ENCODE peak calls at places on chromosomes 3 and 15, in six cellular contexts. W, H, D, U, N and Q are unnamed samples.
A peak's percentile ranks its signal among the peaks of the same experiment; 100 is the strongest.

GRCh38 chr15:34038404-34039179 is 412 bp downstream of the AVEN start:
- DNase-seq in H (peak; percentile 88), N (peak; percentile 62), U (peak; percentile 81), D (peak; percentile 83), W (no peak), Q (no peak)

GRCh38 chr3:148211725-148212124 is 486.0 kb upstream of the AGTR1 start:
- DNase-seq in N (no peak), D (no peak), U (no peak), H (no peak), W (peak; percentile 12), Q (no peak)

GRCh38 chr3:188687389-188687788 is 484.4 kb upstream of the TPRG1 start:
- DNase-seq in N (no peak), W (peak; percentile 81), D (no peak), U (no peak), H (no peak), Q (peak; percentile 38)

GRCh38 chr15:89171136-89172072 is 50.0 kb downstream of the RLBP1 start:
- DNase-seq in H (no peak), N (peak; percentile 71), U (no peak), D (no peak), W (no peak), Q (no peak)

GRCh38 chr3:49554639-49555265 is 475 bp downstream of the BSN start:
- DNase-seq in U (no peak), H (peak; percentile 62), N (no peak), D (peak; percentile 70), W (no peak), Q (no peak)

GRCh38 chr3:46269556-46269955 is 27.3 kb downstream of the CCR3 start:
- DNase-seq in U (no peak), H (no peak), D (no peak), W (no peak), N (no peak), Q (no peak)

GRCh38 chr3:51622868-51623267 is 48.2 kb upstream of the TEX264 start:
- DNase-seq in N (no peak), W (no peak), D (no peak), H (no peak), U (no peak), Q (no peak)

GRCh38 chr3:12708584-12709192 is 44.8 kb upstream of the RAF1 start:
- DNase-seq in U (peak; percentile 76), D (peak; percentile 25), W (peak; percentile 71), N (no peak), H (peak; percentile 56), Q (no peak)

GRCh38 chr3:1506090-1506489 is 413.3 kb downstream of the CNTN6 start:
- DNase-seq in N (no peak), U (no peak), D (no peak), H (no peak), W (no peak), Q (no peak)

GRCh38 chr3:36796896-36797295 is 32.5 kb upstream of the DCLK3 start:
- DNase-seq in H (no peak), N (no peak), W (peak; percentile 16), D (no peak), U (no peak), Q (peak; percentile 12)

GRCh38 chr3:123229145-123229544 is 27.4 kb downstream of the SEC22A start:
- DNase-seq in H (no peak), D (no peak), W (no peak), U (no peak), N (no peak), Q (no peak)

GRCh38 chr15:77094397-77095030 is 23.6 kb upstream of the TSPAN3 start:
- DNase-seq in H (no peak), W (no peak), N (no peak), U (no peak), D (no peak), Q (no peak)

GRCh38 chr3:132344666-132345280 is 27.6 kb downstream of the ACP3 start:
- DNase-seq in H (no peak), N (no peak), U (no peak), W (no peak), D (no peak), Q (no peak)

DNA sequence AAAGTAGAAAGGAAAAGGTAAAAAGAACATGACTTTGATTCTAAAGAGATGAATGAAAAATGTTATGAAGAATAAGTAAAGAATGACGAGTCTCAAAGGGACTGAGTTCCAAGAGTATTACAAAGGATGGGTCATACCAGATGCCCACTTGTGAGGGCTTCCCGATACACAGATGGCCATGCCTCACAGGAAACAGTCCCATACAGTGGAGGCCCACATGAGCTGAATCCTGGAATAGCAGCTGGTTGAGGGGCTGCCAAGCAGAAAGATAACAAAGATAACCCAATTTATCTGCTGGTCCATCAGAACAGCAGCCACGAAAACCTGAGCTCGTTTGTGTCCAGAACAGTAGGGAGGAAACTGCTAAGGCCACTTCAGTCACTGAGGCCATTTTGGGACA is 3.7 kb downstream of the SSR3 start:
- DNase-seq in W (no peak), H (no peak), D (no peak), U (no peak), N (no peak), Q (no peak)
- H3K4me3 ChIP-seq in W (no peak overlapping the region), H (no peak overlapping the region), D (no peak overlapping the region), U (peak overlapping the region; percentile 6), N (no peak overlapping the region), Q (no peak overlapping the region)

DNA sequence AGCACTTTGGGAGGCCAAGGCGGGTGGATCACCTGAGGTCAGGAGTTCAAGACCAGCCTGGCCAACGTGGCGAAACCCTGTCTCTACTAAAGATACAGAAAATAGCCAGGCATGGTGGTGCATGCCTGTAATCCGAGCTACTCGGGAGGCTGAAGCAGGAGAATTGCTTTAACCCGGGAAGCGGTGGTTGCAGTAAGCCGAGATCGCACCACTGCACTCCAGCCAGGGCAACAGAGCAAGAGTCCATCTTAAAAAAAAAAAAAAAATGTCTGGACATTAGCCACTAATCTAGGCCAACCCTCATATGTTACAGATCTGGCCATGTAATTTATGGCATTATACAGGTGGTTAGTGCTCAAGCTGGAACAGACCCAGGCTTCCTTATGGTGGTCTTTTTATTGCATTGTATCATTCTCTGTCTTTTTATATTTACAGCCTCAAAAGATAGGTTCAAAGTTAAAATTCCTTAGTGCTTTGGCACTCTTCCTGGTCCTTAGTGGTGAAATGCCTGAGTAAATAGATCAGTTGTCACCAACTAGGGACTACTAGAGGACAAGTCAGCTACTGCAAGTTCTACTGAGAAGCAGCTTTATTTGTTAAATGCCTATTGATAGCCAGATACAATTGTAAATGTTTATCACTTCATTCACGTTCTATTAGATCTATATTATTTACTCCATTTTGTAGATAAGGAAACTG is 16.0 kb downstream of the STARD9 start:
- DNase-seq in D (no peak), N (peak; percentile 29), W (no peak), U (no peak), H (no peak), Q (no peak)
- TF ChIP-seq CTCF in D (no peak), N (no peak), W (peak; percentile 25), U (no peak), H (peak; percentile 23), Q (peak; percentile 18)

GRCh38 chr3:160129459-160130061 is 95.7 kb upstream of the C3orf80 start:
- DNase-seq in W (peak; percentile 82), D (no peak), N (peak; percentile 38), H (no peak), U (no peak), Q (peak; percentile 89)
- H3K4me3 ChIP-seq in W (no peak overlapping the region), D (no peak overlapping the region), N (no peak overlapping the region), H (no peak overlapping the region), U (no peak overlapping the region), Q (no peak overlapping the region)

GRCh38 chr15:31206386-31207174 is 105.1 kb upstream of the TRPM1 start:
- DNase-seq in H (no peak), U (no peak), W (no peak), N (no peak), D (no peak), Q (no peak)
- TF ChIP-seq CTCF in H (no peak), U (no peak), W (no peak), N (peak; percentile 12), D (no peak), Q (no peak)

GRCh38 chr15:40252438-40253178 is 13.7 kb downstream of the PAK6 start:
- DNase-seq in U (no peak), D (peak; percentile 42), W (no peak), H (peak; percentile 31), N (no peak), Q (no peak)

GRCh38 chr15:40253179-40253790 is 14.4 kb downstream of the PAK6 start:
- DNase-seq in D (no peak), H (no peak), U (no peak), N (no peak), W (no peak), Q (no peak)

GRCh38 chr15:40251455-40252140 is 12.7 kb downstream of the PAK6 start:
- DNase-seq in D (no peak), W (no peak), U (no peak), N (no peak), H (no peak), Q (no peak)

GRCh38 chr15:40250771-40251454 is 12.1 kb downstream of the PAK6 start:
- DNase-seq in N (no peak), U (no peak), W (no peak), D (no peak), H (no peak), Q (no peak)

GRCh38 chr15:40252141-40252437 is 13.2 kb downstream of the PAK6 start:
- DNase-seq in W (no peak), D (no peak), U (no peak), H (no peak), N (no peak), Q (no peak)
- H3K4me3 ChIP-seq in W (peak overlapping the region; percentile 44), D (peak overlapping the region; percentile 41), U (peak overlapping the region; percentile 75), H (peak overlapping the region; percentile 78), N (no peak overlapping the region), Q (no peak overlapping the region)

GRCh38 chr15:40843183-40843884 is 514 bp upstream of the SPINT1 start:
- DNase-seq in W (no peak), D (no peak), H (no peak), U (no peak), N (no peak), Q (no peak)
- TF ChIP-seq CTCF in W (no peak), D (no peak), H (no peak), U (no peak), N (no peak), Q (no peak)

GRCh38 chr3:150828997-150829396 is 66.0 kb upstream of the SIAH2 start:
- DNase-seq in H (no peak), U (no peak), D (no peak), N (no peak), W (no peak), Q (no peak)
- H3K4me3 ChIP-seq in H (no peak overlapping the region), U (no peak overlapping the region), D (no peak overlapping the region), N (no peak overlapping the region), W (no peak overlapping the region), Q (no peak overlapping the region)

GRCh38 chr15:52139599-52140462 is 27.3 kb upstream of the BCL2L10 start:
- DNase-seq in H (peak; percentile 72), U (no peak), W (no peak), D (peak; percentile 72), N (peak; percentile 92), Q (no peak)
- TF ChIP-seq CTCF in H (peak; percentile 71), U (peak; percentile 53), W (peak; percentile 91), D (peak; percentile 69), N (peak; percentile 97), Q (peak; percentile 73)

GRCh38 chr3:43106293-43106628 is 382 bp upstream of the POMGNT2 start:
- DNase-seq in W (no peak), H (no peak), D (no peak), N (peak; percentile 5), U (no peak), Q (no peak)
- H3K4me3 ChIP-seq in W (peak overlapping the region; percentile 52), H (peak overlapping the region; percentile 96), D (peak overlapping the region; percentile 92), N (peak overlapping the region; percentile 89), U (peak overlapping the region; percentile 90), Q (peak overlapping the region; percentile 75)

DNA sequence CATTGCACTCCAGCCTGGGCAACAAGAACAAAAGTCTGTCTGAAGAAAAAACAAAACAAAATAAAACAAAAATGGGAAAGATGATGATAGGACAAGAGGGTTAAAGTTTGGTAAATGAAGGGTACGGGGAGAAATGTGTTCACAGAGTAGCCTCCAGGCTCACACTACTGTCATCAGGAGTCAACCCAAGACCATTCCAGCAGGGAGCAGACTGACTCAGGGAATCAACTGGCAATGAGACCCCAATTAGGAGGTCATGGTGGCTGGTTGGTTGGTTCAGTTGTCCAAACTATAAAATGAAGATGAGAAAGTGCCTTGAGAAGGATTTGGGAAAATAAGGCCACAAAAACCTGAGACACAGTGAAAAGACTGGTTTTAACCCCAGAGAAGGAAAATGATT is 51.8 kb downstream of the KLHL6 start:
- DNase-seq in N (no peak), H (no peak), W (no peak), U (no peak), D (no peak), Q (no peak)
- TF ChIP-seq CTCF in N (no peak), H (no peak), W (no peak), U (no peak), D (no peak), Q (no peak)